ENCODE peak calls at places on chromosomes 16 and 17, in nine cellular contexts. One of them, this sample, is unnamed.

GRCh38 chr17:77786740-77787505 is 171.6 kb upstream of the TNRC6C start:
- DNase-seq in BE2C: no peak
- DNase-seq in right lobe of liver: no peak
- DNase-seq in AG04450: no peak
- DNase-seq in cardiac muscle cell: no peak
- DNase-seq in OCI-LY7: no peak
- DNase-seq in breast epithelium: no peak
- DNase-seq in lung: no peak
- DNase-seq in cardiac fibroblast: no peak
- DNase-seq in this sample: no peak

GRCh38 chr17:45963889-45964288 is 35.2 kb upstream of the STH start:
- DNase-seq in right lobe of liver: no peak
- DNase-seq in OCI-LY7: no peak
- DNase-seq in cardiac muscle cell: no peak
- DNase-seq in lung: no peak
- DNase-seq in AG04450: no peak
- DNase-seq in cardiac fibroblast: no peak
- DNase-seq in breast epithelium: no peak
- DNase-seq in BE2C: peak
- DNase-seq in this sample: no peak

GRCh38 chr17:36857698-36858097 is 79.6 kb upstream of the LHX1 start:
- DNase-seq in cardiac fibroblast: no peak
- DNase-seq in OCI-LY7: no peak
- DNase-seq in AG04450: no peak
- DNase-seq in lung: no peak
- DNase-seq in breast epithelium: no peak
- DNase-seq in cardiac muscle cell: no peak
- DNase-seq in BE2C: no peak
- DNase-seq in right lobe of liver: no peak
- DNase-seq in this sample: no peak

GRCh38 chr17:48718781-48719641 is 3.3 kb downstream of the PRAC1 start:
- DNase-seq in AG04450: no peak
- DNase-seq in lung: no peak
- DNase-seq in right lobe of liver: no peak
- DNase-seq in OCI-LY7: no peak
- DNase-seq in BE2C: no peak
- DNase-seq in cardiac muscle cell: peak
- DNase-seq in breast epithelium: no peak
- DNase-seq in cardiac fibroblast: no peak
- DNase-seq in this sample: no peak

GRCh38 chr17:4480929-4481898 is 17.5 kb upstream of the SPNS2 start:
- DNase-seq in cardiac fibroblast: no peak
- DNase-seq in lung: no peak
- DNase-seq in AG04450: no peak
- DNase-seq in breast epithelium: no peak
- DNase-seq in BE2C: no peak
- DNase-seq in right lobe of liver: no peak
- DNase-seq in OCI-LY7: peak
- DNase-seq in cardiac muscle cell: no peak
- DNase-seq in this sample: no peak

GRCh38 chr17:5364156-5364555 is 55.3 kb downstream of the NUP88 start:
- DNase-seq in right lobe of liver: no peak
- DNase-seq in cardiac fibroblast: peak
- DNase-seq in breast epithelium: no peak
- DNase-seq in OCI-LY7: no peak
- DNase-seq in BE2C: no peak
- DNase-seq in lung: no peak
- DNase-seq in AG04450: peak
- DNase-seq in cardiac muscle cell: no peak
- DNase-seq in this sample: no peak

GRCh38 chr17:62995377-62995885 is 29.4 kb downstream of the TANC2 start:
- DNase-seq in BE2C: peak
- DNase-seq in breast epithelium: no peak
- DNase-seq in lung: no peak
- DNase-seq in cardiac fibroblast: peak
- DNase-seq in AG04450: no peak
- DNase-seq in cardiac muscle cell: peak
- DNase-seq in right lobe of liver: no peak
- DNase-seq in OCI-LY7: peak
- DNase-seq in this sample: no peak

GRCh38 chr17:15965510-15965909 is 20.6 kb downstream of the ADORA2B start:
- DNase-seq in AG04450: no peak
- DNase-seq in lung: no peak
- DNase-seq in OCI-LY7: no peak
- DNase-seq in cardiac muscle cell: no peak
- DNase-seq in breast epithelium: no peak
- DNase-seq in BE2C: no peak
- DNase-seq in right lobe of liver: no peak
- DNase-seq in cardiac fibroblast: no peak
- DNase-seq in this sample: no peak

GRCh38 chr17:82217530-82218204 is 5.0 kb upstream of the CCDC57 start:
- DNase-seq in cardiac muscle cell: no peak
- DNase-seq in right lobe of liver: peak
- DNase-seq in AG04450: peak
- DNase-seq in breast epithelium: no peak
- DNase-seq in cardiac fibroblast: peak
- DNase-seq in OCI-LY7: no peak
- DNase-seq in BE2C: peak
- DNase-seq in lung: no peak
- DNase-seq in this sample: peak

GRCh38 chr16:391885-392335 is 5.1 kb upstream of the NME4 start:
- DNase-seq in cardiac fibroblast: peak
- DNase-seq in cardiac muscle cell: peak
- DNase-seq in BE2C: peak
- DNase-seq in AG04450: peak
- DNase-seq in OCI-LY7: peak
- DNase-seq in right lobe of liver: no peak
- DNase-seq in lung: no peak
- DNase-seq in breast epithelium: no peak
- DNase-seq in this sample: peak

GRCh38 chr16:57036945-57037344 is 47.6 kb downstream of the NLRC5 start:
- DNase-seq in lung: no peak
- DNase-seq in breast epithelium: no peak
- DNase-seq in BE2C: no peak
- DNase-seq in cardiac muscle cell: no peak
- DNase-seq in cardiac fibroblast: no peak
- DNase-seq in right lobe of liver: no peak
- DNase-seq in AG04450: no peak
- DNase-seq in OCI-LY7: no peak
- DNase-seq in this sample: no peak

GRCh38 chr17:70797166-70797565 is 627.8 kb downstream of the KCNJ2 start:
- DNase-seq in BE2C: no peak
- DNase-seq in right lobe of liver: no peak
- DNase-seq in AG04450: no peak
- DNase-seq in lung: no peak
- DNase-seq in breast epithelium: no peak
- DNase-seq in cardiac fibroblast: peak
- DNase-seq in cardiac muscle cell: no peak
- DNase-seq in OCI-LY7: no peak
- DNase-seq in this sample: no peak

GRCh38 chr16:79762217-79762616 is 161.7 kb upstream of the MAF start:
- DNase-seq in right lobe of liver: no peak
- DNase-seq in cardiac muscle cell: no peak
- DNase-seq in lung: no peak
- DNase-seq in AG04450: no peak
- DNase-seq in breast epithelium: no peak
- DNase-seq in BE2C: no peak
- DNase-seq in OCI-LY7: no peak
- DNase-seq in cardiac fibroblast: no peak
- DNase-seq in this sample: no peak

DNA sequence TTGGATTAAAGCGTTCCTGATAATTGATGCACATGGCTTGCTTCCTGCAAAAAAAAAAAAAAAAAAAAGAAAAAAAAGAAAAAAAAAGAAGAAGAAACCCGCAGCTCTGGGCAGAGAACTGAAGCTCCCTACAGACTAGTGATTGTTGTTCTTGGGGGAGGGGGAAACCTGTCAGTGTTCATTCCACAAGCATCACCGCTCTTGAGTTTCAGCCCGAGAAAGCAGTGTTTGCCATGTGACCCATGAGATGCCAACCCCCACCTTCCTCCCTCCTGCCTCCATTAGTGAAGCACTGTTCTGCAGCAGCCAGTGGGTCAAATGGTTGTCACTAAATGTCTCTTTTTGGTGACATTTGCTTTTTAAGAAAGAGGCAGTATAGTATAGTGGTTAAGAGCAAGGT is 1.7 kb downstream of the USP43 start:
- DNase-seq in right lobe of liver: no peak
- DNase-seq in cardiac fibroblast: no peak
- DNase-seq in BE2C: no peak
- DNase-seq in AG04450: no peak
- DNase-seq in breast epithelium: no peak
- DNase-seq in cardiac muscle cell: no peak
- DNase-seq in OCI-LY7: no peak
- DNase-seq in lung: no peak
- DNase-seq in this sample: no peak
- H3K4me3 ChIP-seq in right lobe of liver: no peak
- H3K4me3 ChIP-seq in cardiac fibroblast: no peak
- H3K4me3 ChIP-seq in BE2C: no peak
- H3K4me3 ChIP-seq in AG04450: no peak
- H3K4me3 ChIP-seq in breast epithelium: peak
- H3K4me3 ChIP-seq in cardiac muscle cell: no peak
- H3K4me3 ChIP-seq in OCI-LY7: no peak
- H3K4me3 ChIP-seq in lung: no peak
- H3K4me3 ChIP-seq in this sample: peak

DNA sequence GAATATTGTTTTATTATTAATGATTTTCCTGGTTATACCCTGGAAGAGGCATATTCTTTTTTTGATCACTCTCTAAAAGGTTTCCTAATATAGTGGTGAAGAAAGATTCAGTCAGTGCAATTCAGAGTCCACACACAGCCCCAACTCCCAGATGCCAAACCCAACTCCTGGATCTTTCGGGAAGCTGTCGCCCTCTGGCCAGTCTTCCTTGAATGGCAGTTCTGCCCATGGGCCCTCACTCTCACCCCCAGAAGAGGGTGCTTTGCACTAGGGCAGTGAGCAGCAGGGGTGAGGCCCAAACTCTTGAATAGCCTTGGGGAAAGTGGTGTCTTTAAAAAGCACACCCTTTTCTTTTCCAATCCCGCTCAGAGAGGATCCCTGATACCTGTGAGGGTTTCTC is 11.0 kb downstream of the KRT32 start:
- DNase-seq in cardiac fibroblast: no peak
- DNase-seq in OCI-LY7: no peak
- DNase-seq in breast epithelium: peak
- DNase-seq in BE2C: no peak
- DNase-seq in AG04450: no peak
- DNase-seq in cardiac muscle cell: no peak
- DNase-seq in right lobe of liver: no peak
- DNase-seq in lung: no peak
- DNase-seq in this sample: no peak
- TF ChIP-seq CTCF in cardiac fibroblast: peak
- TF ChIP-seq CTCF in OCI-LY7: no peak
- TF ChIP-seq CTCF in breast epithelium: no peak
- TF ChIP-seq CTCF in BE2C: peak
- TF ChIP-seq CTCF in AG04450: no peak
- TF ChIP-seq CTCF in cardiac muscle cell: peak
- TF ChIP-seq CTCF in right lobe of liver: no peak
- TF ChIP-seq CTCF in lung: no peak
- TF ChIP-seq CTCF in this sample: no peak

GRCh38 chr16:1668612-1669319 is 9.3 kb upstream of the JPT2 start:
- DNase-seq in OCI-LY7: no peak
- DNase-seq in AG04450: no peak
- DNase-seq in cardiac fibroblast: no peak
- DNase-seq in right lobe of liver: no peak
- DNase-seq in lung: no peak
- DNase-seq in breast epithelium: no peak
- DNase-seq in cardiac muscle cell: no peak
- DNase-seq in BE2C: no peak
- DNase-seq in this sample: no peak

GRCh38 chr16:1670866-1671265 is 7.2 kb upstream of the JPT2 start:
- DNase-seq in OCI-LY7: no peak
- DNase-seq in AG04450: no peak
- DNase-seq in lung: no peak
- DNase-seq in right lobe of liver: no peak
- DNase-seq in BE2C: no peak
- DNase-seq in cardiac fibroblast: no peak
- DNase-seq in breast epithelium: no peak
- DNase-seq in cardiac muscle cell: no peak
- DNase-seq in this sample: no peak

GRCh38 chr16:1670371-1670770 is 7.7 kb upstream of the JPT2 start:
- DNase-seq in cardiac muscle cell: no peak
- DNase-seq in right lobe of liver: no peak
- DNase-seq in cardiac fibroblast: no peak
- DNase-seq in breast epithelium: no peak
- DNase-seq in lung: no peak
- DNase-seq in AG04450: no peak
- DNase-seq in BE2C: no peak
- DNase-seq in OCI-LY7: no peak
- DNase-seq in this sample: no peak

GRCh38 chr16:1667916-1668315 is 10.2 kb upstream of the JPT2 start:
- DNase-seq in OCI-LY7: no peak
- DNase-seq in cardiac muscle cell: no peak
- DNase-seq in BE2C: no peak
- DNase-seq in AG04450: no peak
- DNase-seq in breast epithelium: no peak
- DNase-seq in cardiac fibroblast: no peak
- DNase-seq in lung: no peak
- DNase-seq in right lobe of liver: no peak
- DNase-seq in this sample: no peak

GRCh38 chr16:1669698-1670097 is 8.4 kb upstream of the JPT2 start:
- DNase-seq in OCI-LY7: no peak
- DNase-seq in cardiac fibroblast: no peak
- DNase-seq in BE2C: no peak
- DNase-seq in AG04450: no peak
- DNase-seq in cardiac muscle cell: no peak
- DNase-seq in right lobe of liver: no peak
- DNase-seq in breast epithelium: no peak
- DNase-seq in lung: no peak
- DNase-seq in this sample: no peak
- H3K4me3 ChIP-seq in OCI-LY7: no peak
- H3K4me3 ChIP-seq in cardiac fibroblast: no peak
- H3K4me3 ChIP-seq in BE2C: no peak
- H3K4me3 ChIP-seq in AG04450: no peak
- H3K4me3 ChIP-seq in cardiac muscle cell: no peak
- H3K4me3 ChIP-seq in right lobe of liver: no peak
- H3K4me3 ChIP-seq in breast epithelium: no peak
- H3K4me3 ChIP-seq in lung: no peak
- H3K4me3 ChIP-seq in this sample: no peak

GRCh38 chr17:74045608-74046007 is 157.9 kb upstream of the RPL38 start:
- DNase-seq in OCI-LY7: no peak
- DNase-seq in BE2C: no peak
- DNase-seq in right lobe of liver: no peak
- DNase-seq in cardiac fibroblast: no peak
- DNase-seq in AG04450: no peak
- DNase-seq in lung: no peak
- DNase-seq in breast epithelium: no peak
- DNase-seq in cardiac muscle cell: no peak
- DNase-seq in this sample: no peak
- TF ChIP-seq CTCF in OCI-LY7: no peak
- TF ChIP-seq CTCF in BE2C: no peak
- TF ChIP-seq CTCF in right lobe of liver: no peak
- TF ChIP-seq CTCF in cardiac fibroblast: no peak
- TF ChIP-seq CTCF in AG04450: no peak
- TF ChIP-seq CTCF in lung: no peak
- TF ChIP-seq CTCF in breast epithelium: no peak
- TF ChIP-seq CTCF in cardiac muscle cell: no peak
- TF ChIP-seq CTCF in this sample: no peak

This sample was measured in astrocyte of the cerebellum.